ENCODE peak calls at places on chromosomes 11 and 22, in six cellular contexts. L, N, W, Y, S and X are unnamed samples. For H3K9me3, the result is how much of the 10 kb centered on the place peaks cover.

GRCh38 chr11:121328967-121329653 is 36.5 kb downstream of the SC5D start:
- DNase-seq in L (no peak), N (no peak), W (no peak), Y (no peak), S (no peak), X (no peak)

GRCh38 chr11:61688368-61689163 is 8.4 kb downstream of the DAGLA start:
- DNase-seq in L (no peak), N (peak), W (no peak), Y (no peak), S (no peak), X (no peak)

GRCh38 chr11:116510886-116511650 is 261.7 kb downstream of the BUD13 start:
- DNase-seq in L (no peak), N (no peak), W (no peak), Y (no peak), S (no peak), X (peak)

GRCh38 chr11:117182551-117182935 is 4.0 kb downstream of the SIDT2 start:
- DNase-seq in L (no peak), N (no peak), W (no peak), Y (no peak), S (no peak), X (no peak)

GRCh38 chr11:62012451-62013265 is 45.2 kb upstream of the FTH1 start:
- DNase-seq in L (no peak), N (peak), W (peak), Y (no peak), S (no peak), X (no peak)

GRCh38 chr11:88384004-88384677 is 46.6 kb upstream of the CTSC start:
- DNase-seq in L (no peak), N (peak), W (peak), Y (peak), S (no peak), X (no peak)

GRCh38 chr22:35631597-35631996 is 14.5 kb upstream of the MB start:
- DNase-seq in L (peak), N (peak), W (peak), Y (peak), S (peak), X (no peak)

GRCh38 chr22:37223965-37224551 is 11.8 kb upstream of the SSTR3 start:
- DNase-seq in L (peak), N (no peak), W (no peak), Y (no peak), S (no peak), X (no peak)

GRCh38 chr22:30523646-30524489 is 18.4 kb upstream of the SEC14L4 start:
- DNase-seq in L (no peak), N (no peak), W (no peak), Y (no peak), S (no peak), X (no peak)

GRCh38 chr11:128575956-128576340 is 11.4 kb downstream of the ETS1 start:
- DNase-seq in L (no peak), N (peak), W (no peak), Y (no peak), S (no peak), X (no peak)

GRCh38 chr11:60762851-60763691 is 6.4 kb downstream of the MS4A15 start:
- DNase-seq in L (peak), N (no peak), W (peak), Y (peak), S (no peak), X (peak)

GRCh38 chr11:104146421-104146820 is 17.5 kb downstream of the PDGFD start:
- DNase-seq in L (no peak), N (no peak), W (no peak), Y (no peak), S (no peak), X (no peak)
- TF ChIP-seq EZH2phosphoT487 in L (no peak), N (no peak), W (no peak), Y (no peak), S (no peak), X (no peak)

GRCh38 chr22:47587361-47587760 is 824.9 kb downstream of the TBC1D22A start:
- DNase-seq in L (no peak), N (no peak), W (no peak), Y (no peak), S (no peak), X (no peak)

GRCh38 chr22:47588583-47588970 is 826.1 kb downstream of the TBC1D22A start:
- DNase-seq in L (no peak), N (no peak), W (peak), Y (no peak), S (no peak), X (no peak)

GRCh38 chr22:47589271-47590250 is 827.1 kb downstream of the TBC1D22A start:
- DNase-seq in L (no peak), N (no peak), W (no peak), Y (no peak), S (no peak), X (no peak)

GRCh38 chr22:47586946-47587345 is 824.5 kb downstream of the TBC1D22A start:
- DNase-seq in L (no peak), N (no peak), W (no peak), Y (no peak), S (no peak), X (no peak)

DNA sequence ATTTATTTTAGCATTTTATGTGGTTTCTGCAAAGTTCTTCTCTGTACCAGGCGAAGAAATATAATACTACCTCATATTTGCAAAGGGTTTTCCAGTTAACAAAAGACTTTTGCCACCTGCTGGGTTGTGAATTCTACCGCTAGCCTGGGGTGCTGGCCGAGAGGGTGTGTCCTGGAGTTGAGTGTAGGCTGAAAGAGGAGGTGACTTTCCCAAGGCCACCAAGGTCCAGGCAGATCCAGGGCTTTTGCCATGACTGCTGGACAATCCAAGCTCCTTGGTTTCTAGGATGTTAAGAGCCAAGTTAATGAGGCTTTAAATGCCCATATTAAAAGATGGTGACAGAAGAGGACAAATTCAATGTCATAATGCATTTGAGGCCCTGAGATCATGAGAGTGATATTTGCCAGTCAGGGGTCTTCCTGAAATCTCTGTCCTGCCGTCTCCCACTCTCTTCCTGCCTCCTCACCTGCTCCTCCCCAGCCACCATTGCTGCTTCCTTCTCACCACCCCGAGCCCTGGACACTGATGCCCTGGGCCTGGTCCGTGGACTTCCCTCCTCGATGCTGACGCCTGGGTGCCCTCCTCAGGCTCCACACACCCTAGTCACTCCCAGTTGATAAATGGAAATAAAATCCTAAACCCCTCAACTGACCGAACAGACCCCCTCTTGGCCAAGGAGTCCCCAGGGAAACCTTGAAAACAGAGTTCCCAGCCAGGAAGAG is 825.6 kb downstream of the TBC1D22A start:
- DNase-seq in L (no peak), N (no peak), W (no peak), Y (no peak), S (no peak), X (no peak)
- H3K9me3 ChIP-seq in L (under half), N (under half), W (under half), Y (under half), S (under half), X (under half)

GRCh38 chr11:134802116-134802515 is 390.1 kb upstream of the B3GAT1 start:
- DNase-seq in L (no peak), N (no peak), W (no peak), Y (no peak), S (peak), X (peak)
- H3K9ac ChIP-seq in L (no peak), N (no peak), W (no peak), Y (no peak), S (no peak), X (no peak)

DNA sequence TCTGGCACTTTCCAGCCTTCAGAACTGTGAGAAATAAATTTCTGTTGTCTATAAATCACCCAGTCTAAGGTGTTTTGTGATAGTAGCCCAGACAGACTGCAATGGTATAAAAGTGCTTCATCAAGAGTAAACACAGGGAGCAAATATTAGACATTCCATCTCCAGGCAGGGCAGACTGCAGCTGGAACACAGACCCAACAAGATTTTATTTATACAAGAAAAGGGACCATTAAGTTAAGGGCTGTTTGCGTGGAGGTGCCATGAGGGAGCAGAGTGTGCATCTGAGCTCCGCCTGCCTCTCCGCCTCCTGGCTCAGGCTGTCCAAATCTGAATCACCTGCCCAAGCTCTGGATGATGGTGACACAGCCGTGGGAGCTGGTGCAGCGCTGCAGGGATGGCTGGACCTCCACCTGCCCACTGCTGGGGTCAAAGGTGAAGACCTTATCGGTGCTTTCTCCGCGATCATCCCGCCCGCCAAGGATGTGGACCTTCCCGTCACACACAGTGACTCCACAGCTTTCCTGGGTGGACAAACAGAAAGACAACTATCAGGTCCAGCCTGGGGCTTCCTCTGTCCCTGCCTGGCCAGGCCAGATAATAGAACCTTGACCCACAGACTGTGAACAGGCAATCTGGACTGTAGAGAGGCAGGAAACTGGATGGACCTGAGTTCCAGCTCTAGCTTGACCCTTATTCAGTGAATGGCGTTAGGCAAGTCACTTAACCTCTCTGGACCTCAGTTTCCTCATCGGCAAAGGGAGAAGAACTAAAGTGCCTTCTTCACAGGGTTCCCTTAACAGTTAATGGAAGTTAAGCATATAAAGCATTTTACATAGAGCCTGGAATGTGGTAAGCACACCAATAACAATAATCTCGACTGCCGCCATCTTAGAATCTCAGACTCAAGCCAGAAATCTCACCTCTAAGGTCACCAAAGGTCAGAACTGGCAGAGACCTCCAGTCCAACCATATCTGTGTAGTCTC is 10.5 kb downstream of the KLHL35 start:
- DNase-seq in L (no peak), N (no peak), W (peak), Y (no peak), S (no peak), X (no peak)
- TF ChIP-seq EZH2phosphoT487 in L (no peak), N (no peak), W (no peak), Y (no peak), S (no peak), X (no peak)

DNA sequence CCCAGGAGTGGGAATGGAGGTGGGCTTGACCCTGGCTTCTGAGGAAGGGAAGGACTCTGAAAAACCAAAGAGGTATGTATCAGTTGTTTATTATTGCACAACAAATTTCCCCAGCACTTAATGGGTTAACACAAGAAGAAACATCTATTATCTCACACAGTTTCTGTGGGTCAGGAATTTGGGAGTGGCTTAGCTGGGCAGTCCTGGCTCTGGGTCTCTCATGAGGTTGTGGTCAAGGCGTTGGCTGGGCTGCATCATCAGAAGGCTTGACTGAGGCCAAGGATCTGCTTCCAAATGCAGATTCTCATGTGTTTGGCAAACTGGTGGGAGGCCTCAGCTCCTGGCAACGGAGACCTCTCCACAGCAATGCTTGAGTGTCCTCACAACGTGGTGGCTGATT is 17.5 kb upstream of the SMIM38 start:
- DNase-seq in L (no peak), N (peak), W (peak), Y (peak), S (no peak), X (no peak)
- H3K9me3 ChIP-seq in L (under half), N (under half), W (under half), Y (under half), S (under half), X (under half)

GRCh38 chr11:119179983-119180382 is 5.3 kb upstream of the NHERF4 start:
- DNase-seq in L (no peak), N (no peak), W (no peak), Y (no peak), S (no peak), X (no peak)

GRCh38 chr11:119175493-119176077 is 7.1 kb downstream of the NLRX1 start:
- DNase-seq in L (no peak), N (peak), W (peak), Y (no peak), S (peak), X (no peak)

GRCh38 chr11:119180729-119181676 is 4.3 kb upstream of the NHERF4 start:
- DNase-seq in L (no peak), N (no peak), W (no peak), Y (no peak), S (no peak), X (no peak)

GRCh38 chr11:119179342-119179741 is 5.9 kb upstream of the NHERF4 start:
- DNase-seq in L (no peak), N (no peak), W (no peak), Y (no peak), S (no peak), X (no peak)

DNA sequence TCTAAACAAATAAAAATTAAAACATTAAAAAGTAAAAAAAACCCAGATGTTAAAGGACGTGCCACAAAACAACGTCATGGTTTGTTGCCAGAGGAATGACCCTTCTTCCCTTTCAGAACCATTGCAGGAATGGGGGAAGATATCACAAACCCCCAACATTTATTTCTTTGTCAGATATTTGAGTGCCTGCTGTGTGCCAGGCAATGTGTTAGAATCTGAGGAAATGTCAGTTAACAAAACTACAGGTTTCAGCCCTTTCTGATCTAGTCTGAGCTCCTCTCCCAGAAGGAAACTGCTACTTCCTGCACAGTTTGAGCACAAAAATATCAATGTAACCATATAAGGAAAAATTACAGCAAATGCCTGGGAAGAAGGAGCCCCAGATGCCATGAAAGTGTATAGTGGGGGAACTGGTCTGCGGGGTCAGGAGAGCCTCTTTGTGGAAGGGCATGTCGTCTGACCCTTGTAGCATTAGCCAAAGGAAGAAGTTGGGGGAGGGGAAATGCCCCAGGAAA is 7.1 kb upstream of the NHERF4 start:
- DNase-seq in L (no peak), N (no peak), W (no peak), Y (no peak), S (no peak), X (no peak)
- H3K9ac ChIP-seq in L (no peak), N (no peak), W (no peak), Y (no peak), S (no peak), X (no peak)